ENCODE peak calls at places on chromosomes 4 and X, in five cellular contexts. One of them, this sample, is unnamed.
A peak's percentile ranks its signal among the peaks of the same experiment; 100 is the strongest.

GRCh38 chr4:165926307-165926706 is 53.3 kb downstream of the TLL1 start:
- DNase-seq in lower leg skin: no peak
- DNase-seq in breast epithelium: no peak
- DNase-seq in right lobe of liver: no peak
- DNase-seq in NB4: no peak
- DNase-seq in this sample: no peak

GRCh38 chr4:90142091-90142490 is 14.9 kb downstream of the CCSER1 start:
- DNase-seq in right lobe of liver: no peak
- DNase-seq in lower leg skin: no peak
- DNase-seq in NB4: no peak
- DNase-seq in breast epithelium: no peak
- DNase-seq in this sample: no peak

GRCh38 chrX:84187501-84188319 is at the start of gene RPS6KA6:
- DNase-seq in breast epithelium: peak; percentile 48
- DNase-seq in right lobe of liver: peak; percentile 55
- DNase-seq in lower leg skin: peak; percentile 85
- DNase-seq in NB4: no peak
- DNase-seq in this sample: peak; percentile 37

GRCh38 chrX:103733017-103733416 is 22.3 kb downstream of the TMEM31 start:
- DNase-seq in right lobe of liver: no peak
- DNase-seq in breast epithelium: no peak
- DNase-seq in NB4: no peak
- DNase-seq in lower leg skin: no peak
- DNase-seq in this sample: no peak

GRCh38 chrX:19392703-19393102 is 49.0 kb downstream of the PDHA1 start:
- DNase-seq in breast epithelium: no peak
- DNase-seq in right lobe of liver: no peak
- DNase-seq in lower leg skin: no peak
- DNase-seq in NB4: no peak
- DNase-seq in this sample: no peak

GRCh38 chr4:187070158-187070557 is 346.5 kb upstream of the FAT1 start:
- DNase-seq in breast epithelium: no peak
- DNase-seq in right lobe of liver: no peak
- DNase-seq in NB4: no peak
- DNase-seq in lower leg skin: no peak
- DNase-seq in this sample: no peak

GRCh38 chr4:1871471-1872021 is 353 bp downstream of the NSD2 start:
- DNase-seq in lower leg skin: no peak
- DNase-seq in breast epithelium: no peak
- DNase-seq in right lobe of liver: peak; percentile 69
- DNase-seq in NB4: peak; percentile 72
- DNase-seq in this sample: no peak

GRCh38 chrX:36856849-36857248 is 151.3 kb upstream of the FAM47C start:
- DNase-seq in lower leg skin: no peak
- DNase-seq in right lobe of liver: no peak
- DNase-seq in NB4: peak; percentile 2
- DNase-seq in breast epithelium: no peak
- DNase-seq in this sample: no peak

GRCh38 chrX:103275947-103276567 is 493 bp downstream of the TCEAL5 start:
- DNase-seq in NB4: no peak
- DNase-seq in breast epithelium: no peak
- DNase-seq in lower leg skin: no peak
- DNase-seq in right lobe of liver: no peak
- DNase-seq in this sample: no peak

GRCh38 chr4:134160211-134160610 is 41.4 kb downstream of the PABPC4L start:
- DNase-seq in breast epithelium: no peak
- DNase-seq in NB4: no peak
- DNase-seq in right lobe of liver: no peak
- DNase-seq in lower leg skin: no peak
- DNase-seq in this sample: no peak

DNA sequence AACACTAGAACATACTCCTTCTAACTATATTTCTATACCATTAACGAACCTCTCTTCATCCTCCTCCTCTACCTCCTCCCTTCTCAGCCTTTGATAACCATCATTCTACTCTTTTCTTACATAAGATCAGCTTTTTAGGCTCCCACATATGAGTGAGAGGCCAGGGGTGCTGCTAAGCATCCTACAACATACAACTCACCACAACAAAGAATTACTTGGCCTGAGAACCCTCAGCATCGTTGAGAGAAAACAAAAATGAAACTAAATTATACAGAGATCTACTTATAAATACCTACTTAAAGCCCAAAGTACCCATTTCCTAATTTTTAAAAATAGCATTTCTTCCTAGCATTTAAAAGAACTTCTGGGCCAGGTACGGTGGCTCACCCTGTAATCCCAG is 77.7 kb downstream of the CC2D2A start:
- DNase-seq in breast epithelium: no peak
- DNase-seq in NB4: no peak
- DNase-seq in lower leg skin: no peak
- DNase-seq in right lobe of liver: no peak
- DNase-seq in this sample: no peak
- H3K4me3 ChIP-seq in breast epithelium: no peak overlapping the region
- H3K4me3 ChIP-seq in NB4: no peak overlapping the region
- H3K4me3 ChIP-seq in lower leg skin: no peak overlapping the region
- H3K4me3 ChIP-seq in right lobe of liver: no peak overlapping the region
- H3K4me3 ChIP-seq in this sample: no peak overlapping the region

DNA sequence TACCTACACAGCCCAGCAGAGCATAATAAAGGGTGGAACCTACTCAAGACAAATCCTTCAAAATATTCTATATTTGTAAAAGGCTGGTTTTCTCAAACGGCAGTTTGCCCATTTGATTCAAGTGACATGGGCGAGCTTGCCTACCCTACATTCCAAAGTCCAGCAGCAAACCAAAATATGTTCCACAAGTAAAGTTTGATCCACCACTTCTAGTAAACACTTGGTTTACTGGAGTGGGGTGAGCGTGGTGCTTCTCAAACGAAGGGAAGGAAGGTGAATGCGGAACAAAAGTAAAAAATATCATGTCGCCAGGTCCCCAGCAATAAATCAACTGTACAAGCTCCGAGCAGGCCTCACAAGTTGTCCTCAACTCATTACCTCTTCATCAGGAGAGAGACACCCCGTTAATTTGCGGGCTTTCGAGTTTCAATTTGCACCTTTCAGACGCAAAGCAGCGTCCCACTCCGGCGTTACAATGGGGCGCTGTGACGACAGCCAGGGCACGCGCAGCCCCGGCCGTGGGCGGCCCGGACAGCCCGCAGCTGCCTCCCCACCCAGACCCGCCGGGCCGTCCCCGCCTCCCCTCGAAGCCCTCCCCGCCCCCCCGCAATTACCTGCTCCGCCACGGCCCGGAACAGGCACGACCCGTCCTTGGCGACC is 1.1 kb downstream of the OTUD4 start:
- DNase-seq in breast epithelium: no peak
- DNase-seq in lower leg skin: peak; percentile 91
- DNase-seq in NB4: peak; percentile 80
- DNase-seq in right lobe of liver: peak; percentile 85
- DNase-seq in this sample: peak; percentile 82
- TF ChIP-seq POLR2A in breast epithelium: no peak
- TF ChIP-seq POLR2A in lower leg skin: no peak
- TF ChIP-seq POLR2A in NB4: no peak
- TF ChIP-seq POLR2A in right lobe of liver: peak; percentile 71
- TF ChIP-seq POLR2A in this sample: no peak

GRCh38 chr4:184907216-184907615 is 81.4 kb upstream of the ACSL1 start:
- DNase-seq in lower leg skin: no peak
- DNase-seq in NB4: peak; percentile 45
- DNase-seq in breast epithelium: no peak
- DNase-seq in right lobe of liver: no peak
- DNase-seq in this sample: no peak
- H3K4me3 ChIP-seq in lower leg skin: no peak overlapping the region
- H3K4me3 ChIP-seq in NB4: no peak overlapping the region
- H3K4me3 ChIP-seq in breast epithelium: no peak overlapping the region
- H3K4me3 ChIP-seq in right lobe of liver: no peak overlapping the region
- H3K4me3 ChIP-seq in this sample: no peak overlapping the region

GRCh38 chr4:127634181-127634580 is 1.4 kb downstream of the INTU start:
- DNase-seq in lower leg skin: no peak
- DNase-seq in right lobe of liver: no peak
- DNase-seq in breast epithelium: no peak
- DNase-seq in NB4: no peak
- DNase-seq in this sample: no peak

GRCh38 chr4:127631420-127631819 is 1.3 kb upstream of the INTU start:
- DNase-seq in NB4: no peak
- DNase-seq in breast epithelium: no peak
- DNase-seq in right lobe of liver: no peak
- DNase-seq in lower leg skin: no peak
- DNase-seq in this sample: no peak

GRCh38 chr4:127630152-127630551 is 2.6 kb upstream of the INTU start:
- DNase-seq in right lobe of liver: no peak
- DNase-seq in lower leg skin: no peak
- DNase-seq in breast epithelium: no peak
- DNase-seq in NB4: no peak
- DNase-seq in this sample: no peak

DNA sequence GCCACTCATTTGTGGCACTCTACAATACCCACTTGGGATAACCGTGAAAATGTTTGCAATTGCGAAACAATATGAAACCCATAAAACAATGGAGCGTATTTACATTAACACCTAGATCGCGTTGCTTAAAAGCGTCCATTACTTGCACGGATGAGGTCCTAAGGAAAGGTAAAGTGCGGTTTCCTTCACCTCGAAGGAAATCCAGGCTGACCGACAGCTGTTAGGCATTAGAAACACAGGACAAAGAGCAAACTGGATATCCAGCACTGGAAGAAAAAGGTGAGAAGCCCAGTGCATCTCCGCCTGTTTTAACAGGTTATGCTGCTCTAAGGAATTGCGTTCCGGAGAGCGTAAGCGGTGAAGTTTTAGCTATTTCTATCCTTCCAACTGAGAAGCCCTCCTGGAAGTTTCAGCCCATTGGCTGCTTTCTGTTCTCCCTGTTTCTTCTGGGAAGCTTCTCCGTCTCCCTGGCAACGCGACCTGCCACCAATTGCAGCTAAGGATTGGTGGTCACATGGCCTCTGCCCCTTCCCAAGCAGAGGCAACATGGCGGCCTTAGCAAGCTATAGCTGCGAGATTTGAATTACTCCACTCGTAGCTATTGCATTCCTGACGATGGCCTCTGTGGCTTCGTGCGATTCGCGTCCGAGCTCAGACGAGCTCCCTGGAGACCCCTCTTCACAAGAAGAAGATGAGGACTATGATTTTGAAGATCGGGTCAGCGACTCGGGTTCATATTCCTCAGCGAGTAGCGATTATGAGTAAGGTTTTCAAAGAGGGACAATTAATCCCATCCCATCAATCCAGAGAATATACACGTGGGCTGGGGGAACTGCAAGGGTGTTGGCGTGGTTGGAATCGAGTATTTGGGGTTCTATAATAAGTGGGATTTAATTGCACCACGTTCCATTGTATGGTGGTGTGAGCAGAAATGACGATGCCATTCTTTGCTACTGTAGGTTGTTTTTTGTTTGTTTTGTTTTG is at the start of gene INTU:
- DNase-seq in breast epithelium: peak; percentile 92
- DNase-seq in right lobe of liver: peak; percentile 94
- DNase-seq in NB4: peak; percentile 88
- DNase-seq in lower leg skin: peak; percentile 97
- DNase-seq in this sample: peak; percentile 99
- TF ChIP-seq POLR2A in breast epithelium: no peak
- TF ChIP-seq POLR2A in right lobe of liver: no peak
- TF ChIP-seq POLR2A in NB4: no peak
- TF ChIP-seq POLR2A in lower leg skin: no peak
- TF ChIP-seq POLR2A in this sample: no peak

GRCh38 chr4:48196758-48197504 is 62.9 kb upstream of the TXK start:
- DNase-seq in NB4: no peak
- DNase-seq in breast epithelium: no peak
- DNase-seq in right lobe of liver: no peak
- DNase-seq in lower leg skin: no peak
- DNase-seq in this sample: no peak
- H3K4me3 ChIP-seq in NB4: no peak overlapping the region
- H3K4me3 ChIP-seq in breast epithelium: no peak overlapping the region
- H3K4me3 ChIP-seq in right lobe of liver: no peak overlapping the region
- H3K4me3 ChIP-seq in lower leg skin: no peak overlapping the region
- H3K4me3 ChIP-seq in this sample: no peak overlapping the region

GRCh38 chrX:11100281-11101035 is 10.7 kb upstream of the HCCS start:
- DNase-seq in right lobe of liver: no peak
- DNase-seq in lower leg skin: no peak
- DNase-seq in breast epithelium: no peak
- DNase-seq in NB4: peak; percentile 6
- DNase-seq in this sample: peak; percentile 53
- TF ChIP-seq POLR2A in right lobe of liver: no peak
- TF ChIP-seq POLR2A in lower leg skin: no peak
- TF ChIP-seq POLR2A in breast epithelium: no peak
- TF ChIP-seq POLR2A in NB4: no peak
- TF ChIP-seq POLR2A in this sample: no peak

DNA sequence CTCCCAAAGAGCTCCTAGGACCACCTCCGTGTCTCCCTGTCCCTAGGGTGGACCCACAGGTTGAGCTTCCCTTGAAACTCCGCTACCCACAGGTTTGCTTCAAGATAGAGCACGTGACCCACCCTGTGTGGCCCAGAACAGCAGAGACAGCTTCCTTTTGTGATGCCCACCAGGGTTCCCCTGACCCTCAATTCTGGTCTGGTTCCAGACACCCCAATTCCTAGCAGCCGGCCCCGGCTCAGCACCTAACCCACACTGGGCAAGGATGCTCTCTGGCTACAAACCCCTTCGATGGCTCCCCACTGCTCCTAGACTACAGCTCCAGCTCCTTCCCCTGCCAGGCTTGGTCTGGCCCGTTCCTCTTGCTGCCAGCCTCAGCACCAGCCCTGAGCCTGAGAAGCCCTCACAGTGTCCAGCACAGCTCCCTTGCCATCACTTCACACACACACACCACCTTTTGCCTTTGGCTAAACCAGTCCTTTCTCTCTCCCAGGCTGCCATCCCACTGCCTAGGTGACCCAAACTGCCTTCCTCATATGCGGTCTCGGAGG is 6.3 kb downstream of the PNCK start:
- DNase-seq in breast epithelium: no peak
- DNase-seq in lower leg skin: peak; percentile 70
- DNase-seq in right lobe of liver: no peak
- DNase-seq in NB4: no peak
- DNase-seq in this sample: no peak
- H3K4me3 ChIP-seq in breast epithelium: no peak overlapping the region
- H3K4me3 ChIP-seq in lower leg skin: no peak overlapping the region
- H3K4me3 ChIP-seq in right lobe of liver: no peak overlapping the region
- H3K4me3 ChIP-seq in NB4: no peak overlapping the region
- H3K4me3 ChIP-seq in this sample: no peak overlapping the region